ENCODE peak calls at places on chromosomes 11 and 22, in nine cellular contexts. One of them, this sample, is unnamed.

GRCh38 chr11:66617148-66617814 is 851 bp downstream of the RBM14 start:
- DNase-seq in GM10248: no peak
- DNase-seq in fibroblast of lung: peak; percentile 62
- DNase-seq in coronary artery: peak; percentile 89
- DNase-seq in substantia nigra: no peak
- DNase-seq in NCI-H446: no peak
- DNase-seq in fibroblast of mammary gland: peak; percentile 49
- DNase-seq in Kasumi-1: peak; percentile 71
- DNase-seq in PC-3: peak; percentile 44
- DNase-seq in this sample: no peak

GRCh38 chr11:17171916-17172315 is 35.9 kb downstream of the PIK3C2A start:
- DNase-seq in GM10248: no peak
- DNase-seq in fibroblast of lung: peak; percentile 20
- DNase-seq in coronary artery: no peak
- DNase-seq in substantia nigra: no peak
- DNase-seq in NCI-H446: no peak
- DNase-seq in fibroblast of mammary gland: peak; percentile 6
- DNase-seq in Kasumi-1: no peak
- DNase-seq in PC-3: no peak
- DNase-seq in this sample: no peak

GRCh38 chr11:118998822-118999221 is 884 bp downstream of the CENATAC start:
- DNase-seq in GM10248: no peak
- DNase-seq in fibroblast of lung: peak; percentile 89
- DNase-seq in coronary artery: no peak
- DNase-seq in substantia nigra: no peak
- DNase-seq in NCI-H446: no peak
- DNase-seq in fibroblast of mammary gland: peak; percentile 68
- DNase-seq in Kasumi-1: no peak
- DNase-seq in PC-3: peak; percentile 97
- DNase-seq in this sample: no peak

GRCh38 chr11:130831506-130832385 is 84.5 kb downstream of the SNX19 start:
- DNase-seq in GM10248: no peak
- DNase-seq in fibroblast of lung: peak; percentile 32
- DNase-seq in coronary artery: no peak
- DNase-seq in substantia nigra: no peak
- DNase-seq in NCI-H446: no peak
- DNase-seq in fibroblast of mammary gland: peak; percentile 68
- DNase-seq in Kasumi-1: no peak
- DNase-seq in PC-3: peak; percentile 29
- DNase-seq in this sample: no peak

GRCh38 chr22:31556627-31557203 is 60.4 kb downstream of the SFI1 start:
- DNase-seq in GM10248: no peak
- DNase-seq in fibroblast of lung: peak; percentile 20
- DNase-seq in coronary artery: no peak
- DNase-seq in substantia nigra: no peak
- DNase-seq in NCI-H446: no peak
- DNase-seq in fibroblast of mammary gland: peak; percentile 48
- DNase-seq in Kasumi-1: peak; percentile 68
- DNase-seq in PC-3: peak; percentile 58
- DNase-seq in this sample: no peak

GRCh38 chr22:25136953-25137576 is 62.6 kb upstream of the CRYBB3 start:
- DNase-seq in GM10248: no peak
- DNase-seq in fibroblast of lung: no peak
- DNase-seq in coronary artery: no peak
- DNase-seq in substantia nigra: no peak
- DNase-seq in NCI-H446: no peak
- DNase-seq in fibroblast of mammary gland: no peak
- DNase-seq in Kasumi-1: no peak
- DNase-seq in PC-3: no peak
- DNase-seq in this sample: no peak

GRCh38 chr11:117071344-117071787 is 26.9 kb downstream of the SIK3 start:
- DNase-seq in GM10248: no peak
- DNase-seq in fibroblast of lung: peak; percentile 30
- DNase-seq in coronary artery: no peak
- DNase-seq in substantia nigra: peak; percentile 24
- DNase-seq in NCI-H446: peak; percentile 17
- DNase-seq in fibroblast of mammary gland: peak; percentile 25
- DNase-seq in Kasumi-1: no peak
- DNase-seq in PC-3: peak; percentile 90
- DNase-seq in this sample: no peak

GRCh38 chr11:19502691-19503253 is 209.9 kb upstream of the NAV2 start:
- DNase-seq in GM10248: no peak
- DNase-seq in fibroblast of lung: no peak
- DNase-seq in coronary artery: no peak
- DNase-seq in substantia nigra: no peak
- DNase-seq in NCI-H446: no peak
- DNase-seq in fibroblast of mammary gland: no peak
- DNase-seq in Kasumi-1: no peak
- DNase-seq in PC-3: no peak
- DNase-seq in this sample: no peak

GRCh38 chr22:47029244-47030001 is 267.0 kb downstream of the TBC1D22A start:
- DNase-seq in GM10248: no peak
- DNase-seq in fibroblast of lung: no peak
- DNase-seq in coronary artery: no peak
- DNase-seq in substantia nigra: no peak
- DNase-seq in NCI-H446: no peak
- DNase-seq in fibroblast of mammary gland: no peak
- DNase-seq in Kasumi-1: no peak
- DNase-seq in PC-3: no peak
- DNase-seq in this sample: no peak

GRCh38 chr11:131373326-131373725 is 2.9 kb downstream of the NTM start:
- DNase-seq in GM10248: no peak
- DNase-seq in fibroblast of lung: no peak
- DNase-seq in coronary artery: no peak
- DNase-seq in substantia nigra: no peak
- DNase-seq in NCI-H446: no peak
- DNase-seq in fibroblast of mammary gland: no peak
- DNase-seq in Kasumi-1: no peak
- DNase-seq in PC-3: no peak
- DNase-seq in this sample: no peak

GRCh38 chr11:20045098-20045688 is 115.1 kb downstream of the DBX1 start:
- DNase-seq in GM10248: no peak
- DNase-seq in fibroblast of lung: no peak
- DNase-seq in coronary artery: no peak
- DNase-seq in substantia nigra: no peak
- DNase-seq in NCI-H446: no peak
- DNase-seq in fibroblast of mammary gland: no peak
- DNase-seq in Kasumi-1: no peak
- DNase-seq in PC-3: no peak
- DNase-seq in this sample: no peak

GRCh38 chr11:120179071-120179672 is 31.7 kb upstream of the OAF start:
- DNase-seq in GM10248: no peak
- DNase-seq in fibroblast of lung: peak; percentile 35
- DNase-seq in coronary artery: peak; percentile 68
- DNase-seq in substantia nigra: no peak
- DNase-seq in NCI-H446: no peak
- DNase-seq in fibroblast of mammary gland: peak; percentile 68
- DNase-seq in Kasumi-1: no peak
- DNase-seq in PC-3: no peak
- DNase-seq in this sample: no peak

GRCh38 chr11:88406871-88407270 is 69.3 kb upstream of the CTSC start:
- DNase-seq in GM10248: no peak
- DNase-seq in fibroblast of lung: no peak
- DNase-seq in coronary artery: no peak
- DNase-seq in substantia nigra: no peak
- DNase-seq in NCI-H446: no peak
- DNase-seq in fibroblast of mammary gland: no peak
- DNase-seq in Kasumi-1: no peak
- DNase-seq in PC-3: no peak
- DNase-seq in this sample: no peak

GRCh38 chr11:70067036-70067435 is 11.1 kb upstream of the ANO1 start:
- DNase-seq in GM10248: peak; percentile 13
- DNase-seq in fibroblast of lung: no peak
- DNase-seq in coronary artery: no peak
- DNase-seq in substantia nigra: no peak
- DNase-seq in NCI-H446: no peak
- DNase-seq in fibroblast of mammary gland: no peak
- DNase-seq in Kasumi-1: no peak
- DNase-seq in PC-3: no peak
- DNase-seq in this sample: no peak

GRCh38 chr11:84234462-84235202 is 948.5 kb upstream of the CCDC90B start:
- DNase-seq in GM10248: no peak
- DNase-seq in fibroblast of lung: no peak
- DNase-seq in coronary artery: no peak
- DNase-seq in substantia nigra: no peak
- DNase-seq in NCI-H446: no peak
- DNase-seq in fibroblast of mammary gland: no peak
- DNase-seq in Kasumi-1: no peak
- DNase-seq in PC-3: no peak
- DNase-seq in this sample: no peak

GRCh38 chr11:7890417-7891179 is 40.5 kb downstream of the OR10A6 start:
- DNase-seq in GM10248: no peak
- DNase-seq in fibroblast of lung: no peak
- DNase-seq in coronary artery: no peak
- DNase-seq in substantia nigra: no peak
- DNase-seq in NCI-H446: no peak
- DNase-seq in fibroblast of mammary gland: peak; percentile 15
- DNase-seq in Kasumi-1: no peak
- DNase-seq in PC-3: no peak
- DNase-seq in this sample: no peak

GRCh38 chr11:41379084-41379483 is 80.4 kb downstream of the LRRC4C start:
- DNase-seq in GM10248: no peak
- DNase-seq in fibroblast of lung: peak; percentile 56
- DNase-seq in coronary artery: no peak
- DNase-seq in substantia nigra: no peak
- DNase-seq in NCI-H446: no peak
- DNase-seq in fibroblast of mammary gland: no peak
- DNase-seq in Kasumi-1: no peak
- DNase-seq in PC-3: no peak
- DNase-seq in this sample: no peak

GRCh38 chr11:80096736-80097135 is 655.9 kb upstream of the TENM4 start:
- DNase-seq in GM10248: no peak
- DNase-seq in fibroblast of lung: peak; percentile 95
- DNase-seq in coronary artery: no peak
- DNase-seq in substantia nigra: no peak
- DNase-seq in NCI-H446: no peak
- DNase-seq in fibroblast of mammary gland: peak; percentile 72
- DNase-seq in Kasumi-1: no peak
- DNase-seq in PC-3: peak; percentile 41
- DNase-seq in this sample: no peak

GRCh38 chr22:48937032-48937639 is 890.5 kb downstream of the BRD1 start:
- DNase-seq in GM10248: no peak
- DNase-seq in fibroblast of lung: no peak
- DNase-seq in coronary artery: peak; percentile 35
- DNase-seq in substantia nigra: no peak
- DNase-seq in NCI-H446: no peak
- DNase-seq in fibroblast of mammary gland: no peak
- DNase-seq in Kasumi-1: no peak
- DNase-seq in PC-3: no peak
- DNase-seq in this sample: no peak

GRCh38 chr11:129372609-129373488 is 2.8 kb upstream of the BARX2 start:
- DNase-seq in GM10248: no peak
- DNase-seq in fibroblast of lung: no peak
- DNase-seq in coronary artery: no peak
- DNase-seq in substantia nigra: no peak
- DNase-seq in NCI-H446: no peak
- DNase-seq in fibroblast of mammary gland: no peak
- DNase-seq in Kasumi-1: no peak
- DNase-seq in PC-3: no peak
- DNase-seq in this sample: no peak

GRCh38 chr22:27995801-27996528 is 76.9 kb upstream of the PITPNB start:
- DNase-seq in GM10248: no peak
- DNase-seq in fibroblast of lung: no peak
- DNase-seq in coronary artery: no peak
- DNase-seq in substantia nigra: no peak
- DNase-seq in NCI-H446: no peak
- DNase-seq in fibroblast of mammary gland: no peak
- DNase-seq in Kasumi-1: no peak
- DNase-seq in PC-3: peak; percentile 4
- DNase-seq in this sample: no peak

GRCh38 chr11:62443390-62444201 is 24.8 kb downstream of the SCGB1A1 start:
- DNase-seq in GM10248: no peak
- DNase-seq in fibroblast of lung: peak; percentile 43
- DNase-seq in coronary artery: peak; percentile 80
- DNase-seq in substantia nigra: no peak
- DNase-seq in NCI-H446: no peak
- DNase-seq in fibroblast of mammary gland: no peak
- DNase-seq in Kasumi-1: no peak
- DNase-seq in PC-3: no peak
- DNase-seq in this sample: no peak

GRCh38 chr11:96869207-96869606 is 479.4 kb downstream of the JRKL start:
- DNase-seq in GM10248: no peak
- DNase-seq in fibroblast of lung: peak; percentile 2
- DNase-seq in coronary artery: no peak
- DNase-seq in substantia nigra: no peak
- DNase-seq in NCI-H446: peak; percentile 8
- DNase-seq in fibroblast of mammary gland: peak; percentile 68
- DNase-seq in Kasumi-1: no peak
- DNase-seq in PC-3: peak; percentile 9
- DNase-seq in this sample: no peak

This sample was measured in T-helper 9 cell.